ENCODE peak calls at places on chromosomes 11 and 22, in five cellular contexts. J, S, K, U and R are unnamed samples.

GRCh38 chr22:17570851-17571631 is 7.7 kb downstream of the SLC25A18 start:
- DNase-seq in J (no peak), S (no peak), K (no peak), U (no peak), R (no peak)

GRCh38 chr11:22263613-22264012 is 70.7 kb downstream of the ANO5 start:
- DNase-seq in J (no peak), S (no peak), K (no peak), U (no peak), R (no peak)

GRCh38 chr11:77202941-77203900 is 75.2 kb downstream of the MYO7A start:
- DNase-seq in J (no peak), S (no peak), K (no peak), U (no peak), R (no peak)

GRCh38 chr22:27670701-27671412 is 130.7 kb downstream of the MN1 start:
- DNase-seq in J (peak), S (peak), K (no peak), U (no peak), R (no peak)

GRCh38 chr11:84261707-84262106 is 975.5 kb upstream of the CCDC90B start:
- DNase-seq in J (no peak), S (no peak), K (peak), U (no peak), R (no peak)

GRCh38 chr11:11389238-11389637 is 36.2 kb upstream of the CSNK2A3 start:
- DNase-seq in J (no peak), S (no peak), K (no peak), U (no peak), R (no peak)

GRCh38 chr11:26079966-26080365 is 252.0 kb upstream of the ANO3 start:
- DNase-seq in J (no peak), S (no peak), K (no peak), U (no peak), R (no peak)

GRCh38 chr22:27580311-27580897 is 221.2 kb downstream of the MN1 start:
- DNase-seq in J (no peak), S (no peak), K (no peak), U (no peak), R (no peak)

GRCh38 chr11:12084191-12084717 is 26.1 kb upstream of the MICAL2 start:
- DNase-seq in J (no peak), S (no peak), K (no peak), U (no peak), R (no peak)

GRCh38 chr11:126638663-126639062 is 283.2 kb downstream of the ST3GAL4 start:
- DNase-seq in J (no peak), S (no peak), K (peak), U (no peak), R (no peak)

GRCh38 chr11:2813141-2813908 is 72.2 kb downstream of the CDKN1C start:
- DNase-seq in J (no peak), S (no peak), K (no peak), U (no peak), R (no peak)

GRCh38 chr22:23376256-23376655 is 195.9 kb downstream of the BCR start:
- DNase-seq in J (peak), S (peak), K (no peak), U (peak), R (peak)

GRCh38 chr11:94577841-94578240 is 10.7 kb downstream of the PIWIL4 start:
- DNase-seq in J (no peak), S (no peak), K (no peak), U (no peak), R (no peak)

GRCh38 chr22:30426395-30427353 is 1.1 kb downstream of the MTFP1 start:
- DNase-seq in J (peak), S (peak), K (peak), U (peak), R (peak)

GRCh38 chr11:26062665-26063064 is 269.3 kb upstream of the ANO3 start:
- DNase-seq in J (no peak), S (no peak), K (no peak), U (no peak), R (no peak)

GRCh38 chr11:132444891-132445290 is 1074.5 kb downstream of the NTM start:
- DNase-seq in J (no peak), S (no peak), K (no peak), U (no peak), R (no peak)

GRCh38 chr11:70201876-70202861 is 927 bp upstream of the FADD start:
- DNase-seq in J (no peak), S (no peak), K (no peak), U (no peak), R (peak)

GRCh38 chr11:8863838-8864237 is 47.2 kb upstream of the AKIP1 start:
- DNase-seq in J (no peak), S (no peak), K (no peak), U (no peak), R (no peak)

GRCh38 chr11:131999084-131999483 is 628.7 kb downstream of the NTM start:
- DNase-seq in J (no peak), S (no peak), K (no peak), U (no peak), R (no peak)

GRCh38 chr11:63849691-63850090 is 10.8 kb downstream of the MARK2 start:
- DNase-seq in J (no peak), S (no peak), K (no peak), U (no peak), R (no peak)

GRCh38 chr11:6667733-6668374 is 12.2 kb upstream of the DCHS1 start:
- DNase-seq in J (peak), S (peak), K (no peak), U (peak), R (peak)

GRCh38 chr11:2390871-2391662 is 9.5 kb upstream of the TSSC4 start:
- DNase-seq in J (peak), S (no peak), K (no peak), U (no peak), R (no peak)

GRCh38 chr22:18060646-18061620 is 16.9 kb upstream of the PEX26 start:
- DNase-seq in J (no peak), S (no peak), K (no peak), U (no peak), R (no peak)

GRCh38 chr11:65860278-65861164 is at the start of gene MUS81:
- DNase-seq in J (peak), S (peak), K (peak), U (peak), R (peak)
- TF ChIP-seq POLR2AphosphoS5 in J (peak), S (peak), K (peak), U (no peak), R (peak)

DNA sequence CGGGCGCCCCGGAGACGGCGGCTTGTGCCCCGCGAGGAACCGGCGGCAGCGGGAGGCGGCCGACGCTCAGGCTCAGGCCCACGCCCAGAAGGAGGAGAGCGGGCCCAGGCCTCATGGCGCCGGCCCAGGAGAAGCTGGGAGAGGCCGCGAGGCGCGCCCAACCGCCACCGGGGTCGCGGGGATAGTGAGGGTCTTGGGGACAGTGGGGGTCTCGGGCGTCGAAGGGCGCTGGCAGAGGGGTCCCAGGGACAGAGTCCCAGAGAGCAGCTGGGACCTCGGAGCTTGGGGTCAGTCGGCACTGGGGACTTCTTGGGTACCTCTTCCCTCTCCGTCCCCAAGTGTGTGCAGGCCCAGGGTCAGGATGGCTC is at the start of gene PKDREJ:
- DNase-seq in J (no peak), S (no peak), K (no peak), U (no peak), R (no peak)
- TF ChIP-seq REST in J (no peak), S (no peak), K (no peak), U (no peak), R (no peak)

GRCh38 chr11:107957109-107957588 is 28.9 kb downstream of the RAB39A start:
- DNase-seq in J (no peak), S (no peak), K (peak), U (peak), R (no peak)
- TF ChIP-seq POLR2AphosphoS5 in J (no peak), S (no peak), K (peak), U (no peak), R (no peak)

DNA sequence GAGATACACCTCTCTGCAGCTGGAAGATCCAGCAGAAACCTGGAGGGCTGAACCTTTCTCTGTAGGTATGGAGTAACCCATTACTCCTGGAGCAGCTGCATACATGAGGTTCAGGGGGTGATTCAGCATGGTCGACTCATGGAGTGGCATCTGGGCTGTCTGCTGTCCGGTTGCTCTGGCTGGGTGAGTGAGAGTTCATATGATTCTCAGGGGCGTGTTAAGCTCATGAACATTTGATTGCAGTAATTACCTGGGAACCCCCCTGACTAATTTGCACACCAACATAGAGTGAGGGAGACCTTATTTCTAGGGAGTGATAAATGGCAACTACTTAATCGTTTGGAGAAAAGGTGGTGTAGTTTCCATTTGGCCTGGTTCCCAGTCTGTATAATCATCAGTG is 661.9 kb downstream of the ETS1 start:
- DNase-seq in J (no peak), S (no peak), K (no peak), U (no peak), R (no peak)
- TF ChIP-seq REST in J (no peak), S (no peak), K (no peak), U (no peak), R (no peak)

GRCh38 chr22:45552017-45552411 is 49.3 kb downstream of the FBLN1 start:
- DNase-seq in J (no peak), S (no peak), K (no peak), U (no peak), R (no peak)

GRCh38 chr22:45552580-45553332 is 50.1 kb downstream of the FBLN1 start:
- DNase-seq in J (no peak), S (no peak), K (peak), U (no peak), R (peak)

GRCh38 chr22:45554040-45554406 is 51.3 kb downstream of the FBLN1 start:
- DNase-seq in J (peak), S (no peak), K (peak), U (no peak), R (no peak)

GRCh38 chr22:45554861-45555260 is 52.2 kb downstream of the FBLN1 start:
- DNase-seq in J (no peak), S (no peak), K (no peak), U (no peak), R (no peak)

GRCh38 chr22:45553333-45554039 is 50.8 kb downstream of the FBLN1 start:
- DNase-seq in J (peak), S (peak), K (peak), U (no peak), R (peak)
- TF ChIP-seq POLR2AphosphoS5 in J (no peak), S (no peak), K (no peak), U (no peak), R (no peak)

GRCh38 chr11:36257351-36257750 is 31.9 kb downstream of the COMMD9 start:
- DNase-seq in J (no peak), S (no peak), K (no peak), U (no peak), R (no peak)

GRCh38 chr11:36253238-36253637 is 36.0 kb downstream of the COMMD9 start:
- DNase-seq in J (no peak), S (no peak), K (peak), U (no peak), R (no peak)

GRCh38 chr11:36251716-36252307 is 37.4 kb downstream of the COMMD9 start:
- DNase-seq in J (no peak), S (no peak), K (no peak), U (no peak), R (no peak)

GRCh38 chr11:36258730-36259360 is 30.4 kb downstream of the COMMD9 start:
- DNase-seq in J (peak), S (peak), K (peak), U (no peak), R (no peak)

DNA sequence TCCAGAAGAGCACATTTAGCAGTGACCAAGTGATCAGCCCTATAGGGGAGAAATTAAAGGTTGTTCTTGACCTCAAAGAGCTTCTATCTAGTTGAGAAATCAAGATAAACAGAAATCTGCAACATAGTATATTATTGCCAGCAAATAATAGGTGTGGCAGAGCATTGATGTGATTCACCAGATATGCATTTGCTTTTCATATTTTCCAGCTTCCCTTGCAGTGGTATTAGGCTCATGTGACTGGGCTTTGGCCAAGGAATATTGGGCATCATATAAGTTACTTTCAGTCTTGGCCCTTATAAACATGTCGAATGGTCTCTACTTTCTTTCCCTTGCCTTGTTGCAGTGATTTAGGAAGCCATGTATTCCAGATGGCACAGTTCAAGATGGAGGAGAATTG is 34.5 kb downstream of the COMMD9 start:
- DNase-seq in J (no peak), S (no peak), K (no peak), U (no peak), R (no peak)
- TF ChIP-seq REST in J (no peak), S (no peak), K (no peak), U (no peak), R (no peak)

DNA sequence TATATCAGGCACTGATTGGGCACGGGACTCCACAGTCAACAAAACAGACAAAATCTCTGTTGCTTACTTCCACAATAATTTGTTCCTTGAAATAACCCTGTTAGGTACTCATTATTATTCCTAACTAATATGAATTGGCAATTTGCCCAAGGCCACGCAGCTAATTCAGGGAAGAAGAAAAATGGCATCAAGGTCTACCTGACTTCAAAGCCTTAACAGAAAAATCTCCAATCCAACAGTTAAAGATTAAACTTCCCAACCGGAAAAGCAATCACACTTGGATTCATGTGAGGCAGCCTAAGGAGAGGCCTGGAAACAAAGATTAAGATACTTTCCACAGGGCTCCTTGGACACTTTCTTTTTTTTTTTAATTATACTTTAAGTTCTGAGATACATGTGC is 68.9 kb downstream of the PRCP start:
- DNase-seq in J (no peak), S (no peak), K (no peak), U (no peak), R (no peak)
- TF ChIP-seq POLR2AphosphoS5 in J (no peak), S (no peak), K (no peak), U (no peak), R (no peak)

DNA sequence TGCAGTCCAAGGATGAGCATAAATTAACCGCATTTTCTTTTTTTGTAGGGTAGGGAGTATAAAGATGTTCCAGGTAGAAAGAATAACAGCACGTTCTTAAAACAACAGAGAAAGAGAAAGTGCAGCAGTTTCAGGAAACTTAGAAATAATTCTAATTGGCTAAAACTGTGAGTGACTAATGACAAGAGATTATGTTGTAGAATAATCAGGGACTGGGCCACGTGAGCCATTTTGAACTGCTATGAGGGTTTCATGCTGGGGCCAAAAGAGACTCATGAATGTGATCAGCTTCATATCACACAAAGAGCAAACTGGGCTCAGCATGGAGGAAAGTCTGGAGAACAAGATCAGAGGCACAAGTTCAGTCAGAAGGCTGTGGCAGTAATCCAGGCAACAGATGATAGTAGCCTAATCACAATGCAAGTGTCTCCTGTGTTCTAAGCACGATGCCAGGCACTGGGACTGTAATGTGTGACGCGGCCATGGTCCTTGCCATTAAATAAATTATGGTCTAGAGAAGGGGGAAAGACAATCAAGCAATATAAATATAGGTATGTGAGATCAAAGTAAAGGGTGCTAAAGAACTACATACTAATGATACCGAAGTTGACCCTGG is 17.9 kb downstream of the CWF19L2 start:
- DNase-seq in J (no peak), S (no peak), K (no peak), U (no peak), R (no peak)
- TF ChIP-seq REST in J (no peak), S (no peak), K (no peak), U (no peak), R (no peak)